ENCODE peak calls at places on chromosome 18, in four cellular contexts. E is effector CD4-positive, alpha-beta T cell; A is GM10248; Y is left ventricle myocardium superior. V is an unnamed sample.
A peak's percentile ranks its signal among the peaks of the same experiment; 100 is the strongest.

GRCh38 chr18:5759169-5759568 is 136.2 kb downstream of the TMEM200C start:
- DNase-seq in Y (no peak), A (no peak), E (no peak), V (no peak)

GRCh38 chr18:24734058-24734457 is 273.6 kb downstream of the HRH4 start:
- DNase-seq in A (no peak), Y (no peak), E (no peak), V (no peak)

GRCh38 chr18:8882632-8883408 is 177.5 kb downstream of the MTCL1 start:
- DNase-seq in A (no peak), E (no peak), Y (no peak), V (no peak)

GRCh38 chr18:76721207-76721996 is 101.0 kb upstream of the ZNF236 start:
- DNase-seq in A (no peak), Y (no peak), E (peak; percentile 14), V (no peak)

GRCh38 chr18:24475926-24476589 is 15.6 kb downstream of the HRH4 start:
- DNase-seq in A (no peak), Y (no peak), E (no peak), V (no peak)

GRCh38 chr18:37778417-37779165 is 213.0 kb upstream of the CELF4 start:
- DNase-seq in A (peak; percentile 71), E (no peak), Y (peak; percentile 65), V (peak; percentile 69)

GRCh38 chr18:1559563-1559962 is 654.9 kb downstream of the ADCYAP1 start:
- DNase-seq in E (no peak), Y (no peak), A (no peak), V (no peak)

GRCh38 chr18:892316-892715 is 12.4 kb upstream of the ADCYAP1 start:
- DNase-seq in A (no peak), E (no peak), Y (no peak), V (no peak)

GRCh38 chr18:67519582-67519981 is 3.1 kb upstream of the DSEL start:
- DNase-seq in A (no peak), E (no peak), Y (no peak), V (no peak)

GRCh38 chr18:55338955-55339662 is 248.9 kb downstream of the TCF4 start:
- DNase-seq in Y (no peak), A (no peak), E (no peak), V (no peak)